ENCODE peak calls at places on chromosomes 12 and 14, in four cellular contexts. T is HCT116, U is uterus, V is aorta. Y is an unnamed sample.

GRCh38 chr12:89893972-89894706 is 185.5 kb upstream of the ATP2B1 start:
- DNase-seq in T (no peak), U (no peak), V (no peak), Y (no peak)

GRCh38 chr12:1882850-1883470 is 35.5 kb downstream of the CACNA2D4 start:
- DNase-seq in U (no peak), T (no peak), V (no peak), Y (no peak)

GRCh38 chr12:43109626-43110345 is 442.2 kb downstream of the ADAMTS20 start:
- DNase-seq in V (no peak), U (no peak), T (no peak), Y (peak; percentile 76)

GRCh38 chr14:73245401-73246325 is 8.4 kb downstream of the PAPLN start:
- DNase-seq in T (no peak), V (peak; percentile 89), U (no peak), Y (peak; percentile 50)

GRCh38 chr14:99687284-99688209 is 3.4 kb downstream of the CYP46A1 start:
- DNase-seq in U (peak; percentile 12), V (peak; percentile 52), T (peak; percentile 15), Y (no peak)

GRCh38 chr12:40632933-40633332 is 59.3 kb upstream of the CNTN1 start:
- DNase-seq in T (no peak), U (no peak), V (no peak), Y (no peak)

GRCh38 chr14:73463411-73463810 is 5.1 kb upstream of the NUMB start:
- DNase-seq in T (no peak), V (peak; percentile 81), U (no peak), Y (no peak)

GRCh38 chr12:65099182-65099581 is 21.9 kb downstream of the WIF1 start:
- DNase-seq in U (no peak), T (no peak), V (no peak), Y (no peak)

GRCh38 chr12:63805704-63806672 is 26.3 kb downstream of the RXYLT1 start:
- DNase-seq in T (no peak), U (no peak), V (no peak), Y (no peak)

GRCh38 chr14:22509751-22510300 is 79.2 kb downstream of the DAD1 start:
- DNase-seq in V (no peak), U (no peak), T (no peak), Y (no peak)

GRCh38 chr14:22506778-22507351 is 82.2 kb downstream of the DAD1 start:
- DNase-seq in U (no peak), T (no peak), V (no peak), Y (no peak)

GRCh38 chr14:22508150-22508457 is 80.9 kb downstream of the DAD1 start:
- DNase-seq in U (no peak), T (no peak), V (no peak), Y (no peak)

GRCh38 chr14:22509036-22509709 is 79.9 kb downstream of the DAD1 start:
- DNase-seq in V (no peak), U (no peak), T (no peak), Y (no peak)

GRCh38 chr14:22508662-22509035 is 80.4 kb downstream of the DAD1 start:
- DNase-seq in U (no peak), T (no peak), V (no peak), Y (no peak)
- H3K4me1 ChIP-seq in U (no peaks in the 10 kb centered on the region), T (no peaks in the 10 kb centered on the region), V (peaks cover 10% of the 10 kb centered on the region), Y (peaks cover 46% of the 10 kb centered on the region)

GRCh38 chr12:45425426-45425825 is 209.5 kb downstream of the ANO6 start:
- DNase-seq in V (no peak), U (no peak), T (no peak), Y (no peak)

GRCh38 chr12:45427042-45427441 is 211.1 kb downstream of the ANO6 start:
- DNase-seq in T (no peak), U (no peak), V (no peak), Y (no peak)

GRCh38 chr12:45421736-45422135 is 205.8 kb downstream of the ANO6 start:
- DNase-seq in U (no peak), T (no peak), V (no peak), Y (no peak)

GRCh38 chr12:45423931-45424330 is 208.0 kb downstream of the ANO6 start:
- DNase-seq in V (no peak), T (no peak), U (no peak), Y (no peak)

GRCh38 chr12:45426294-45426693 is 210.4 kb downstream of the ANO6 start:
- DNase-seq in T (no peak), V (no peak), U (no peak), Y (no peak)
- H3K36me3 ChIP-seq in T (peaks cover 4% of the 10 kb centered on the region), V (peaks cover 10% of the 10 kb centered on the region), U (no peaks in the 10 kb centered on the region), Y (peaks cover 34% of the 10 kb centered on the region)

GRCh38 chr14:76576047-76576741 is 185.1 kb upstream of the VASH1 start:
- DNase-seq in T (no peak), U (no peak), V (no peak), Y (no peak)

GRCh38 chr14:76577090-76577489 is 184.2 kb upstream of the VASH1 start:
- DNase-seq in V (no peak), U (no peak), T (no peak), Y (no peak)

GRCh38 chr14:76575108-76575507 is 186.2 kb upstream of the VASH1 start:
- DNase-seq in V (no peak), U (no peak), T (no peak), Y (no peak)

GRCh38 chr14:76577837-76578236 is 183.4 kb upstream of the VASH1 start:
- DNase-seq in U (no peak), V (no peak), T (no peak), Y (no peak)

DNA sequence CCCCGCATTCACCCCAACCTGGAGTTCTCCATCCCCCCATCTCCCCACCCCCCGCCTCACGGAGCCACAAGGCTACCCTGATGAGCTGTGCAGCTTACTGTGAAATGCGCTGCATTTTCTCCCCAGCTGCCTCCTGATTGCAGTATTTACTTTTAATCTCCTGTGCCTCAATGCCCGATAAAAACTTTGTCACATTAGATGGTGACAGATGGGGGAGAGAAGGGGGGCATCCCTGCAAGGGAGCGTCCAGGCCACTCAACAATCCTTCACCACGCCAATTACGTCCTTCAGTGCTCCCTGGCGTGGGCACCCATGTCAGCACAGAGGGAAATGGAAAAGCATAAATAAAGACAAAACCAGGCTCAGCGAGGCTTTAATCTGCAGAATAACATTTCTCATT is 186.9 kb upstream of the VASH1 start:
- DNase-seq in V (no peak), U (no peak), T (no peak), Y (no peak)
- H3K4me3 ChIP-seq in V (no peak overlapping the region), U (no peak overlapping the region), T (no peak overlapping the region), Y (no peak overlapping the region)

DNA sequence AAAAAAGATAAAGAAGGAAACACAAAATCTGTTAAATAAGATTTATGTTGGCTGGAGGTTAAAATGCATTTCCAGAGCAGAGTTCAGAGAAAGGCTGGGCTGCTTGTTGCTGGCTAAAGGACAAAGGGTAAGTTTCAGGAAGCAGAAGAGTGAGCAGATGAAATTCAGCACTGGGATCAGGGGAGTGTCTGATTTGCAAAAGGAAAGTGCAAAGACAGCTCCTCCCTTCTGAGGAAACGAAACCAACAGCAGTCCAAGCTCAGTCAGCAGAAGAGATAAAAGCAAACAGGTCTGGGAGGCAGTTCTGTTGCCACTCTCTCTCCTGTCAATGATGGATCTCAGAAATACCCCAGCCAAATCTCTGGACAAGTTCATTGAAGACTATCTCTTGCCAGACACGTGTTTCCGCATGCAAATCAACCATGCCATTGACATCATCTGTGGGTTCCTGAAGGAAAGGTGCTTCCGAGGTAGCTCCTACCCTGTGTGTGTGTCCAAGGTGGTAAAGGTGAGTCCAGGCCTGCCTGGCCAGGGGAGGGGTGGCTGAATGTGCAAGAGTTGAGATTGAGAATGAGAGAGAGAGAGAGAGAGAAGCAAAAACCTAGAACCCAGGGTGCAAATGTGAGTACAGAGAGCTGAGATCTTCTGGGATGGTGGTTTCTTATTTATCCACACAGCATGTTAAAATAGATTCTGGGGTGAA is at the start of gene OAS1:
- DNase-seq in U (peak; percentile 19), V (no peak), T (no peak), Y (no peak)
- H3K4me1 ChIP-seq in U (peaks cover 3% of the 10 kb centered on the region), V (peaks cover 3% of the 10 kb centered on the region), T (no peaks in the 10 kb centered on the region), Y (no peaks in the 10 kb centered on the region)

GRCh38 chr12:91210144-91210543 is 27.5 kb upstream of the DCN start:
- DNase-seq in V (no peak), T (no peak), U (no peak), Y (no peak)

GRCh38 chr12:91203610-91204009 is 21.0 kb upstream of the DCN start:
- DNase-seq in T (no peak), V (no peak), U (no peak), Y (no peak)

GRCh38 chr12:91202390-91202789 is 19.8 kb upstream of the DCN start:
- DNase-seq in V (no peak), U (no peak), T (no peak), Y (no peak)

GRCh38 chr12:91204416-91204815 is 21.8 kb upstream of the DCN start:
- DNase-seq in U (no peak), T (no peak), V (no peak), Y (no peak)

GRCh38 chr12:91205791-91206190 is 23.2 kb upstream of the DCN start:
- DNase-seq in T (no peak), V (no peak), U (no peak), Y (no peak)
- H3K36me3 ChIP-seq in T (no peaks in the 10 kb centered on the region), V (no peaks in the 10 kb centered on the region), U (no peaks in the 10 kb centered on the region), Y (no peaks in the 10 kb centered on the region)

DNA sequence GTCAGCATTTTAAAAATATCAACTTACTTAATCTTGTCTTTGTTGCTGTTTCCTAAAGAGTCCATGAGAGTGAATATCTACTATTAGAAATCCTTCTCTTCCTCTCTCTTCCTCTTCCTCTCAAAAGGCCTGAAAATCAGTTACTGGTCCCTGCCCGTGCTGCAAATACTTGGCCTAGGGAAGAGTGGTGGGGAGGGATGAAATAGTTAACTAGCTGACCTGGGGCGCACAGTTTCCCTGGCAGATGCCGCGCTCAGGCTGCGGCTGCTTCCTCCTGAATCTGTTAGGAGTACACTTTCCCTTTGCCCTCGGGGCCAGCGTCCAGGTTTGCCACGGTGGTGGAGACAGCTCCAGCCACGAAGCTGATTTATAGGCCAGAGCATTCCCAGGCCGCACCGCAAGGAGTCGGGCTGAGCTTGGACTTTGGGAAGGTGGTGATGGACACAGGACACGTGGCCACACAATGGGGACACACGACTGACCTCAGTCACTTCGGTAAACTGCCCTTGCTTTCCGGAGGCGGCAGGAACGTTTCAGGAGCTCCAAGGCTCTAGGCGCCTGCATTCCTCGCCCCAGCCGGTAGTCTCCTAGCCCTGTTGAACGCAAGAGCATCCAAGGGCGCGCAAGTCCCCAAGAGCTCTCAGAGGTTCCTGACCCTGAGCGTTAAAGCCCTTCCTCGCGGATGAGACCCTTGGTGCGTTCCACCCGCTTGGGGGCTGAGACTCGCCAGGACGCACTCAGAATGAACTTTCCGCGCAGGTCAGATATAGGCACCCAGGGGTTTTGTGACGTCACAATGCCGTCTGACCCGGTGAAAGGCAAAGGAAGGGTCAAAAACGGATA is 7.1 kb upstream of the ASCL1 start:
- DNase-seq in V (no peak), U (no peak), T (no peak), Y (no peak)
- H3K4me3 ChIP-seq in V (no peak overlapping the region), U (no peak overlapping the region), T (no peak overlapping the region), Y (no peak overlapping the region)

DNA sequence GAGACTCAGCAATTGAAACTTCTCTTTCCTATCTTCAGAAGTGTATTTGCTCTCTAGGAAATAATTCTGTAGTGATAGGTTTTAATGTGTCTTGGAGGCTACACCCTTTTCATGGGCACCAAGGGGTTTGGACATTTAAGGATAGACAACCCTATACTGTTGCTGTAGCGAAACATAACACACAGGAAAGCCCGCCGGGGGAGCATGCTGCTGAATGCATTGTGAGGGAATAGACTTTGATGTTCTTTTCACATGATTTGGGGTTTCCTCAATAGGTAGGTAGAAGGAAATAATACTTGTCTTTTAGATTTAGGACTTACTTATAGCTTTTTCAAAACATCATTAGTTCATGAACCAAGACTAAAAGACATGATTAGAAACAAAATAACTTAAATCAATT is 97.0 kb downstream of the PELI2 start:
- DNase-seq in V (no peak), T (no peak), U (no peak), Y (no peak)
- H3K4me1 ChIP-seq in V (peaks cover 10% of the 10 kb centered on the region), T (no peaks in the 10 kb centered on the region), U (no peaks in the 10 kb centered on the region), Y (peaks cover 48% of the 10 kb centered on the region)

Y was measured in SJSA1.